ENCODE peak calls at places on chromosomes 2 and 18, in eight cellular contexts. F, A, O, Z, K, E, H and I are unnamed samples.

GRCh38 chr18:24198461-24198860 is 59.6 kb downstream of the CABYR start:
- DNase-seq in Z (no peak), F (no peak), H (no peak), A (no peak), O (no peak), E (no peak), K (no peak), I (no peak)

GRCh38 chr2:46506131-46506706 is 26.9 kb downstream of the TMEM247 start:
- DNase-seq in H (no peak), E (no peak), Z (no peak), F (no peak), K (no peak), O (no peak), A (no peak), I (no peak)

GRCh38 chr2:170744248-170745002 is 25.8 kb upstream of the ERICH2 start:
- DNase-seq in E (no peak), F (no peak), O (no peak), Z (peak), K (no peak), A (no peak), H (no peak), I (peak)

GRCh38 chr2:17599617-17600016 is 59.1 kb downstream of the VSNL1 start:
- DNase-seq in H (no peak), A (no peak), F (no peak), Z (no peak), E (no peak), O (no peak), K (no peak), I (no peak)

GRCh38 chr2:8457092-8457481 is 224.8 kb upstream of the ID2 start:
- DNase-seq in F (no peak), H (peak), O (no peak), A (no peak), K (no peak), E (no peak), Z (no peak), I (no peak)

GRCh38 chr2:53432921-53433320 is 334.7 kb upstream of the CHAC2 start:
- DNase-seq in Z (no peak), E (no peak), H (no peak), K (no peak), F (no peak), O (no peak), A (no peak), I (no peak)

GRCh38 chr18:43596106-43596712 is 318.9 kb upstream of the SYT4 start:
- DNase-seq in O (no peak), F (peak), Z (peak), K (peak), H (peak), E (no peak), A (no peak), I (peak)

GRCh38 chr2:134433934-134434333 is 180.1 kb downstream of the MGAT5 start:
- DNase-seq in K (no peak), A (no peak), E (no peak), Z (no peak), O (no peak), H (no peak), F (no peak), I (no peak)

GRCh38 chr18:30903566-30903965 is 139.0 kb downstream of the DSC3 start:
- DNase-seq in K (no peak), A (no peak), O (no peak), H (no peak), F (no peak), E (no peak), Z (peak), I (no peak)

GRCh38 chr2:240343548-240343947 is 91.9 kb upstream of the GPC1 start:
- DNase-seq in K (no peak), O (no peak), Z (no peak), H (no peak), A (no peak), E (no peak), F (no peak), I (no peak)

GRCh38 chr2:148817210-148817708 is 57.8 kb upstream of the KIF5C start:
- DNase-seq in O (no peak), E (peak), H (peak), A (peak), K (no peak), F (peak), Z (no peak), I (peak)

GRCh38 chr18:11339121-11339520 is 189.8 kb upstream of the PIEZO2 start:
- DNase-seq in K (no peak), Z (no peak), O (no peak), H (no peak), F (no peak), E (no peak), A (no peak), I (no peak)

GRCh38 chr18:400466-400865 is 100.0 kb downstream of the COLEC12 start:
- DNase-seq in Z (peak), H (no peak), F (no peak), K (peak), A (no peak), O (no peak), E (no peak), I (no peak)

GRCh38 chr2:98085649-98086048 is 1.3 kb upstream of the VWA3B start:
- DNase-seq in K (no peak), Z (no peak), F (no peak), A (no peak), O (no peak), E (no peak), H (no peak), I (no peak)

GRCh38 chr2:128155970-128156369 is 65.0 kb downstream of the UGGT1 start:
- DNase-seq in E (no peak), Z (no peak), K (no peak), O (no peak), F (no peak), A (no peak), H (no peak), I (no peak)

GRCh38 chr2:71798266-71799012 is 345.1 kb downstream of the DYSF start:
- DNase-seq in K (peak), Z (no peak), F (peak), H (no peak), E (no peak), A (peak), O (no peak), I (peak)

GRCh38 chr2:48715042-48715899 is 40.3 kb downstream of the LHCGR start:
- DNase-seq in F (no peak), H (no peak), O (no peak), A (peak), Z (peak), E (no peak), K (peak), I (peak)

GRCh38 chr2:56299166-56299806 is 115.5 kb downstream of the CCDC85A start:
- DNase-seq in F (no peak), E (no peak), O (no peak), Z (no peak), K (no peak), H (peak), A (no peak), I (no peak)

GRCh38 chr2:73068147-73068546 is 3.4 kb downstream of the SFXN5 start:
- DNase-seq in E (no peak), K (no peak), H (no peak), F (no peak), Z (no peak), O (no peak), A (no peak), I (no peak)

GRCh38 chr2:95297088-95297487 is at the start of gene KCNIP3:
- DNase-seq in Z (no peak), K (no peak), A (peak), O (no peak), E (peak), F (peak), H (peak), I (peak)

GRCh38 chr2:236841389-236841788 is 244.3 kb upstream of the COPS8 start:
- DNase-seq in K (no peak), O (no peak), Z (no peak), H (no peak), F (no peak), A (no peak), E (no peak), I (no peak)

GRCh38 chr2:138974651-138975050 is 194.5 kb upstream of the NXPH2 start:
- DNase-seq in O (no peak), E (no peak), A (no peak), Z (peak), H (no peak), K (no peak), F (no peak), I (no peak)

GRCh38 chr2:233332125-233332524 is 22.2 kb upstream of the DGKD start:
- DNase-seq in F (no peak), Z (no peak), O (no peak), E (no peak), K (no peak), H (no peak), A (no peak), I (no peak)

GRCh38 chr2:189076572-189076971 is 102.4 kb downstream of the COL3A1 start:
- DNase-seq in F (no peak), K (peak), H (no peak), E (no peak), Z (no peak), A (no peak), O (no peak), I (no peak)

GRCh38 chr2:234544659-234545611 is 48.1 kb upstream of the ARL4C start:
- DNase-seq in K (peak), O (peak), H (peak), F (peak), E (peak), Z (peak), A (peak), I (peak)

GRCh38 chr2:3034396-3034795 is 343.2 kb downstream of the EIPR1 start:
- DNase-seq in Z (no peak), K (no peak), E (no peak), F (no peak), A (no peak), O (no peak), H (no peak), I (no peak)

GRCh38 chr2:187481543-187481942 is 33.5 kb upstream of the CALCRL start:
- DNase-seq in O (no peak), F (no peak), K (no peak), E (no peak), H (no peak), Z (no peak), A (no peak), I (no peak)

GRCh38 chr2:19651466-19651865 is 250.3 kb downstream of the TTC32 start:
- DNase-seq in O (no peak), E (no peak), Z (no peak), K (no peak), H (no peak), F (no peak), A (no peak), I (no peak)

GRCh38 chr2:187525164-187525900 is 28.9 kb downstream of the TFPI start:
- DNase-seq in A (no peak), E (no peak), H (no peak), Z (no peak), F (no peak), K (no peak), O (no peak), I (no peak)